ENCODE peak calls at places on chromosomes 13 and 19, in six cellular contexts. One of them, this sample, is unnamed.
A peak's percentile ranks its signal among the peaks of the same experiment; 100 is the strongest.

GRCh38 chr13:73056054-73056962 is 2.5 kb upstream of the KLF5 start:
- DNase-seq in A549: peak; percentile 76
- DNase-seq in left ventricle myocardium inferior: no peak
- DNase-seq in upper lobe of left lung: no peak
- DNase-seq in ovary: no peak
- DNase-seq in neural progenitor cell: peak; percentile 8
- DNase-seq in this sample: no peak

GRCh38 chr13:44155422-44156293 is 218.0 kb upstream of the SERP2 start:
- DNase-seq in ovary: peak; percentile 61
- DNase-seq in neural progenitor cell: peak; percentile 31
- DNase-seq in left ventricle myocardium inferior: peak; percentile 46
- DNase-seq in A549: no peak
- DNase-seq in upper lobe of left lung: no peak
- DNase-seq in this sample: no peak

GRCh38 chr19:13781547-13781946 is 7.3 kb downstream of the C19orf53 start:
- DNase-seq in A549: no peak
- DNase-seq in left ventricle myocardium inferior: peak; percentile 72
- DNase-seq in neural progenitor cell: peak; percentile 90
- DNase-seq in ovary: peak; percentile 71
- DNase-seq in upper lobe of left lung: no peak
- DNase-seq in this sample: peak; percentile 76

GRCh38 chr13:97975280-97975850 is 21.9 kb downstream of the IPO5 start:
- DNase-seq in A549: no peak
- DNase-seq in neural progenitor cell: no peak
- DNase-seq in left ventricle myocardium inferior: no peak
- DNase-seq in ovary: peak; percentile 30
- DNase-seq in upper lobe of left lung: no peak
- DNase-seq in this sample: no peak

GRCh38 chr13:26529441-26529840 is 28.0 kb upstream of the WASF3 start:
- DNase-seq in ovary: peak; percentile 35
- DNase-seq in A549: peak; percentile 3
- DNase-seq in neural progenitor cell: peak; percentile 78
- DNase-seq in left ventricle myocardium inferior: peak; percentile 26
- DNase-seq in upper lobe of left lung: no peak
- DNase-seq in this sample: no peak

GRCh38 chr13:63124863-63125262 is 1709.2 kb upstream of the PCDH20 start:
- DNase-seq in A549: peak; percentile 20
- DNase-seq in left ventricle myocardium inferior: no peak
- DNase-seq in neural progenitor cell: no peak
- DNase-seq in ovary: no peak
- DNase-seq in upper lobe of left lung: no peak
- DNase-seq in this sample: no peak

GRCh38 chr19:53389591-53390377 is 5.2 kb upstream of the ZNF765 start:
- DNase-seq in neural progenitor cell: peak; percentile 9
- DNase-seq in ovary: peak; percentile 76
- DNase-seq in A549: no peak
- DNase-seq in left ventricle myocardium inferior: no peak
- DNase-seq in upper lobe of left lung: peak; percentile 68
- DNase-seq in this sample: no peak

GRCh38 chr13:41631296-41631965 is 174.1 kb downstream of the RGCC start:
- DNase-seq in A549: no peak
- DNase-seq in upper lobe of left lung: no peak
- DNase-seq in ovary: no peak
- DNase-seq in neural progenitor cell: no peak
- DNase-seq in left ventricle myocardium inferior: no peak
- DNase-seq in this sample: no peak

GRCh38 chr19:19822148-19822429 is 539 bp upstream of the ZNF506 start:
- DNase-seq in left ventricle myocardium inferior: no peak
- DNase-seq in neural progenitor cell: no peak
- DNase-seq in A549: no peak
- DNase-seq in ovary: peak; percentile 35
- DNase-seq in upper lobe of left lung: no peak
- DNase-seq in this sample: no peak

DNA sequence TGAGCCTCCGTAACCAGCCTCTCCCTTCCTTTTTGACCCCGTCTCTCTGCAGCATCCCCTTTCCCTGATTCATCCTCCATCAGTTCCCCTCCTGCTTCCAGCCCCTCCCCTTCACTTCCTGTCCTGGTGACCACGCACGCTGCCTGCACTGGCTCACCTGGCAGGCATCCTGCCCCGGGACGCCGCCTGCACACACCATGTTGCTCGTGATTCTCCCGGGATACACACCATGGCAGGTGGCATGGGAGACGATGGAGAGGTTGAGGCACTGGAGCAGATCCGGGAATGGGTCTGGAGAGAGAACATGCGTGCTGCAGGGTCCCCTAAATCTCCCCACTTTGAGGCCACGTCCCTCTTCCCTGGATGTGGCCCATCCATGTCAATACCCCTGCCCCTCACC is 4.2 kb downstream of the KLK12 start:
- DNase-seq in left ventricle myocardium inferior: no peak
- DNase-seq in upper lobe of left lung: no peak
- DNase-seq in ovary: no peak
- DNase-seq in A549: no peak
- DNase-seq in neural progenitor cell: no peak
- DNase-seq in this sample: peak; percentile 7
- H3K27ac ChIP-seq in left ventricle myocardium inferior: no peak overlapping the region
- H3K27ac ChIP-seq in upper lobe of left lung: no peak overlapping the region
- H3K27ac ChIP-seq in ovary: no peak overlapping the region
- H3K27ac ChIP-seq in A549: no peak overlapping the region
- H3K27ac ChIP-seq in neural progenitor cell: no peak overlapping the region
- H3K27ac ChIP-seq in this sample: no peak overlapping the region

GRCh38 chr19:18783958-18784785 is 6.9 kb downstream of the COMP start:
- DNase-seq in neural progenitor cell: no peak
- DNase-seq in upper lobe of left lung: no peak
- DNase-seq in left ventricle myocardium inferior: no peak
- DNase-seq in A549: no peak
- DNase-seq in ovary: no peak
- DNase-seq in this sample: no peak

GRCh38 chr19:18780631-18781030 is 10.5 kb downstream of the COMP start:
- DNase-seq in A549: no peak
- DNase-seq in left ventricle myocardium inferior: no peak
- DNase-seq in upper lobe of left lung: no peak
- DNase-seq in ovary: no peak
- DNase-seq in neural progenitor cell: peak; percentile 55
- DNase-seq in this sample: no peak

GRCh38 chr19:18781047-18781600 is 10.0 kb downstream of the COMP start:
- DNase-seq in upper lobe of left lung: peak; percentile 73
- DNase-seq in A549: no peak
- DNase-seq in left ventricle myocardium inferior: no peak
- DNase-seq in ovary: no peak
- DNase-seq in neural progenitor cell: no peak
- DNase-seq in this sample: no peak

GRCh38 chr19:18781885-18782527 is 9.1 kb downstream of the COMP start:
- DNase-seq in A549: no peak
- DNase-seq in left ventricle myocardium inferior: no peak
- DNase-seq in ovary: no peak
- DNase-seq in neural progenitor cell: no peak
- DNase-seq in upper lobe of left lung: peak; percentile 74
- DNase-seq in this sample: no peak

DNA sequence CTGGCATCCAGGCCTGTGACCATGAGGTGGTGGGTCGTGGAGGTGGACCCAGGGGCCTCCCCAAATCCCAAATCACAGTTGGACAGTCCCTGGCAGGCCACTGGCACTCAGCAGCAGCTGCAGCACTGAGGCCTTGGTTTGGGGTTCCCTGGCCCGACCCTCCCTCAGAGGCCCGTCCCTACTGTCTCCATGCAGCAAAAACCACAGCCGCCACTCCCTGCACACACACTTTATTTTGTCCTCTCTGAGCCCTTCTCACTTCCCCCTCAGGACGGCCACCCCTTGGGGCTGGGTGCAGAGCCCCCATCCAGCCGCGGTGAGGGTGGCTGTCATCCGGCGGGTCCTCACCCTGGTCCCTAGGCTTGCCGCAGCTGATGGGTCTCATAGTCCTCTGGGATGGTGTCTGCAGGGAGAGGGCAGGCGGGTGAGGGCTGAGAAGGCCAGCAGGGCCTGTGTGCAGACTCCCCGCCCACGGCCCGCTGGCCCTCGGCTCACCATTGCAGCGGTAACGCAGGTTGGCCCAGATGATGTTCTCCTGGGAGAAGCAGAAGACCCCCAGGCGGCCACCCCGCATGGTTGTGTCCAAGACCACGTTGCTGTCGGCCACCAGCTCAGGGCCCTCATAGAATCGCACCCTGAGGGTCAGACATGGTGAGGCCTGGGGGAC is 8.4 kb downstream of the COMP start:
- DNase-seq in upper lobe of left lung: peak; percentile 72
- DNase-seq in left ventricle myocardium inferior: no peak
- DNase-seq in A549: no peak
- DNase-seq in ovary: no peak
- DNase-seq in neural progenitor cell: no peak
- DNase-seq in this sample: no peak
- TF ChIP-seq CTCF in upper lobe of left lung: no peak
- TF ChIP-seq CTCF in left ventricle myocardium inferior: no peak
- TF ChIP-seq CTCF in A549: no peak
- TF ChIP-seq CTCF in ovary: no peak
- TF ChIP-seq CTCF in neural progenitor cell: no peak
- TF ChIP-seq CTCF in this sample: no peak

GRCh38 chr19:45442927-45443461 is 19.3 kb upstream of the ERCC1 start:
- DNase-seq in upper lobe of left lung: no peak
- DNase-seq in A549: peak; percentile 93
- DNase-seq in left ventricle myocardium inferior: peak; percentile 46
- DNase-seq in neural progenitor cell: peak; percentile 55
- DNase-seq in ovary: peak; percentile 52
- DNase-seq in this sample: peak; percentile 76
- H3K27ac ChIP-seq in upper lobe of left lung: peak overlapping the region; percentile 98
- H3K27ac ChIP-seq in A549: peak overlapping the region; percentile 90
- H3K27ac ChIP-seq in left ventricle myocardium inferior: peak overlapping the region; percentile 93
- H3K27ac ChIP-seq in neural progenitor cell: no peak overlapping the region
- H3K27ac ChIP-seq in ovary: peak overlapping the region; percentile 87
- H3K27ac ChIP-seq in this sample: peak overlapping the region; percentile 95

DNA sequence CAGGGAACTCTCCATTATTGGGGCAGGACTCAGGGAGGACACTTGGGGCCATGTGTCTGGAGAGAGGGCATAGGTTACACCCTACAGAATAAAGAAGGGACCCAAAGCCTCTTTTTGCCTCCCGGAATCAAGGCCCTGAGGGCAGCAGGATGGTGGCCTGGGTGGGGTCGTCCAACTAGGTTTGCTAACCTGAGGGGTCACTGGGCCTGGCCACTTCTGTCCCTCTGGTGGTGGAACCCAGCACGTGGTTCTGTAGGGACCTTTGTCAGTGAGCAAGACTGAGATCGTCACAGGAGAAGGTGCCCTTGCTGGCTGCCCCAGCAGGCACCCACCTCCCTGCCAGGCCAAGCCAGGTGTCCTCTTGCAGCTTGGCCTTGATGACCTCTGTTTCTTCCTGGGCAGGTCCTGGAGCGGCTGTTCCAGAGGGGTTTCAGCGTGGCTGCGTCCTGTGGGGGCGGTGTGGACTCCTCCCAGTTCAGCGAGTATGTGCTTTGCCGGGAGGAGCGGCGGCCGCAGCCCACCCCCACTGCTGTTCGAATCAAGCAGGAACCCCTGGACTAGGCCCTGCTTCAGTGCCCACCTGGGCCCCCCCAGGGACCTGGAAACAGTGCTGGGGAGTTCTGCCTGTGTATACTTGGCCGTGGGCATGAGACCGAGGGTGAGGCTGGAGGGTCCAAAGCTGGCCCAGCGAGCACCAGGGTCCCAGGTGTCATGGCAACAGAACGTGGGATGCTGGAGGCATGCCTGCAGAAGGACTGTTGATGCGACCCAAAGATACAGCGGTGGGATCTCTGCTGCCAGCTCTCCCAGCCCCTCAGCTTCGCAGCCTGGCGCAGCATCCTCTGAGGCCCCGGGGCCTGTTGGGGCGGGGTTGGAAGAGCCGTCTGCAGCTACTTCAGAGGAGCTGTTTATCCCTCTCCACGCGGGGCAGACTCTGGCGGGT is 16.0 kb downstream of the KCTD15 start:
- DNase-seq in upper lobe of left lung: no peak
- DNase-seq in ovary: no peak
- DNase-seq in left ventricle myocardium inferior: no peak
- DNase-seq in neural progenitor cell: no peak
- DNase-seq in A549: no peak
- DNase-seq in this sample: peak; percentile 55
- TF ChIP-seq CTCF in upper lobe of left lung: no peak
- TF ChIP-seq CTCF in ovary: no peak
- TF ChIP-seq CTCF in left ventricle myocardium inferior: no peak
- TF ChIP-seq CTCF in neural progenitor cell: no peak
- TF ChIP-seq CTCF in A549: no peak
- TF ChIP-seq CTCF in this sample: no peak

DNA sequence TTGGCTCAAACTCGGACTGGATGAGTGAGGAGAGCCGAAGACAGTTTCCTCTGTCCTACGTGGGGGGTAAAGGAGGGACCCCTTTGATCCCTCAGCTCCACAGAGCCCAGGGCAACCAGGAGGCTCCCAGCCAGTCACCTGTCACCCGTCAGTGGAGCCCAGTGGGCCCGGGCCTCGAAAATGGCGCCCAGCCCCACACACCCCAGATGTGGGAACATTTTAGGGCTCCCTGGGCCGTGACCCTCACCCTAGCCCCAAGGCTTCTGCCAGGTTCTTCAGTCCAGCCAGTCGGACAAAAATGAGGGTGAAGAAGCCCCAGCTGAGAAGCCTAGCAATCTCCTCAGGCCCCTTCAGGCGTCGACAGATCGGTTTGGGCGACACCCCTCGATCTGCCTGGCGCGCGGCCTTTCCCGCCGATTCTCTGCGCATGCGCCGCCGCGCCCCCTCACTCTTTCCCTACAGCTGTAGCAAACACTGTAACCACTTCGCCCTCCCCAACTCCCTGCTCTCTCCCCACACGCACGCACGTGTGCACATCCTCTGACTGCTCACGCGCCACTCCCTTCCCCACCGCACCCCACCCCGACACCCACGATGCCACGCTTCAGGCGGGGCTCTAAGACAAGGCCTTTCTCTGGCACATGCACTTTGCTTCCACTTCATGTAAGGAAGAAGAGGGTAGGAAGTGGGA is at the start of gene SLC6A16:
- DNase-seq in left ventricle myocardium inferior: no peak
- DNase-seq in A549: no peak
- DNase-seq in ovary: no peak
- DNase-seq in upper lobe of left lung: peak; percentile 69
- DNase-seq in neural progenitor cell: no peak
- DNase-seq in this sample: peak; percentile 52
- H3K27ac ChIP-seq in left ventricle myocardium inferior: no peak within 1 kb of the TSS
- H3K27ac ChIP-seq in A549: no peak within 1 kb of the TSS
- H3K27ac ChIP-seq in ovary: no peak within 1 kb of the TSS
- H3K27ac ChIP-seq in upper lobe of left lung: no peak within 1 kb of the TSS
- H3K27ac ChIP-seq in neural progenitor cell: no peak within 1 kb of the TSS
- H3K27ac ChIP-seq in this sample: no peak within 1 kb of the TSS

This sample was measured in upper lobe of right lung.